ENCODE peak calls at places on chromosomes 16 and 17, in four cellular contexts. One of them, this sample, is unnamed.

GRCh38 chr16:4404247-4404966 is 12.0 kb downstream of the CORO7 start:
- DNase-seq in GM12878: no peak
- DNase-seq in HepG2: peak
- DNase-seq in H1: peak
- DNase-seq in this sample: peak

GRCh38 chr16:14004031-14004718 is 66.9 kb upstream of the MRTFB start:
- DNase-seq in GM12878: no peak
- DNase-seq in HepG2: no peak
- DNase-seq in H1: no peak
- DNase-seq in this sample: no peak

GRCh38 chr17:4199818-4200402 is 56.9 kb downstream of the CYB5D2 start:
- DNase-seq in GM12878: no peak
- DNase-seq in HepG2: peak
- DNase-seq in H1: no peak
- DNase-seq in this sample: peak

GRCh38 chr16:77236063-77236511 is 36.9 kb downstream of the SYCE1L start:
- DNase-seq in GM12878: no peak
- DNase-seq in HepG2: peak
- DNase-seq in H1: peak
- DNase-seq in this sample: peak

GRCh38 chr17:72913315-72913714 is 179.2 kb downstream of the SLC39A11 start:
- DNase-seq in GM12878: no peak
- DNase-seq in HepG2: no peak
- DNase-seq in H1: no peak
- DNase-seq in this sample: no peak

GRCh38 chr16:66510711-66511614 is 39.0 kb downstream of the TK2 start:
- DNase-seq in GM12878: no peak
- DNase-seq in HepG2: no peak
- DNase-seq in H1: no peak
- DNase-seq in this sample: no peak

GRCh38 chr17:13792314-13792713 is 190.6 kb upstream of the HS3ST3A1 start:
- DNase-seq in GM12878: no peak
- DNase-seq in HepG2: no peak
- DNase-seq in H1: no peak
- DNase-seq in this sample: no peak

GRCh38 chr17:42559076-42559475 is 2.9 kb upstream of the COASY start:
- DNase-seq in GM12878: no peak
- DNase-seq in HepG2: no peak
- DNase-seq in H1: no peak
- DNase-seq in this sample: no peak

GRCh38 chr17:19644493-19645210 is 3.9 kb upstream of the ALDH3A2 start:
- DNase-seq in GM12878: no peak
- DNase-seq in HepG2: no peak
- DNase-seq in H1: no peak
- DNase-seq in this sample: no peak

GRCh38 chr16:89101303-89102034 is 7.8 kb downstream of the ACSF3 start:
- DNase-seq in GM12878: no peak
- DNase-seq in HepG2: no peak
- DNase-seq in H1: no peak
- DNase-seq in this sample: no peak

GRCh38 chr16:54143934-54144333 is 142.7 kb downstream of the IRX3 start:
- DNase-seq in GM12878: no peak
- DNase-seq in HepG2: no peak
- DNase-seq in H1: no peak
- DNase-seq in this sample: no peak

GRCh38 chr16:55735120-55735781 is 79.5 kb downstream of the SLC6A2 start:
- DNase-seq in GM12878: no peak
- DNase-seq in HepG2: no peak
- DNase-seq in H1: no peak
- DNase-seq in this sample: no peak

GRCh38 chr17:81053043-81053970 is 18.4 kb downstream of the BAIAP2 start:
- DNase-seq in GM12878: no peak
- DNase-seq in HepG2: no peak
- DNase-seq in H1: no peak
- DNase-seq in this sample: peak

GRCh38 chr16:19410435-19411153 is 7.1 kb upstream of the TMC5 start:
- DNase-seq in GM12878: no peak
- DNase-seq in HepG2: no peak
- DNase-seq in H1: peak
- DNase-seq in this sample: peak

GRCh38 chr17:74042744-74043486 is 160.6 kb upstream of the RPL38 start:
- DNase-seq in GM12878: no peak
- DNase-seq in HepG2: peak
- DNase-seq in H1: no peak
- DNase-seq in this sample: no peak

GRCh38 chr16:53809088-53809951 is 105.4 kb downstream of the FTO start:
- DNase-seq in GM12878: no peak
- DNase-seq in HepG2: no peak
- DNase-seq in H1: no peak
- DNase-seq in this sample: no peak

GRCh38 chr16:55302635-55303034 is 21.4 kb upstream of the IRX6 start:
- DNase-seq in GM12878: no peak
- DNase-seq in HepG2: no peak
- DNase-seq in H1: peak
- DNase-seq in this sample: no peak

GRCh38 chr17:81556175-81556691 is 4.1 kb upstream of the FAAP100 start:
- DNase-seq in GM12878: no peak
- DNase-seq in HepG2: peak
- DNase-seq in H1: no peak
- DNase-seq in this sample: no peak

GRCh38 chr16:30458561-30459394 is 13.1 kb upstream of the SEPHS2 start:
- DNase-seq in GM12878: peak
- DNase-seq in HepG2: peak
- DNase-seq in H1: no peak
- DNase-seq in this sample: no peak

GRCh38 chr17:79023886-79024771 is at the start of gene C1QTNF1:
- DNase-seq in GM12878: no peak
- DNase-seq in HepG2: no peak
- DNase-seq in H1: peak
- DNase-seq in this sample: peak

GRCh38 chr17:7673239-7673638 is 14.1 kb downstream of the TP53 start:
- DNase-seq in GM12878: peak
- DNase-seq in HepG2: peak
- DNase-seq in H1: peak
- DNase-seq in this sample: no peak

GRCh38 chr16:66979011-66979717 is 9.2 kb upstream of the CES4A start:
- DNase-seq in GM12878: no peak
- DNase-seq in HepG2: no peak
- DNase-seq in H1: no peak
- DNase-seq in this sample: no peak

DNA sequence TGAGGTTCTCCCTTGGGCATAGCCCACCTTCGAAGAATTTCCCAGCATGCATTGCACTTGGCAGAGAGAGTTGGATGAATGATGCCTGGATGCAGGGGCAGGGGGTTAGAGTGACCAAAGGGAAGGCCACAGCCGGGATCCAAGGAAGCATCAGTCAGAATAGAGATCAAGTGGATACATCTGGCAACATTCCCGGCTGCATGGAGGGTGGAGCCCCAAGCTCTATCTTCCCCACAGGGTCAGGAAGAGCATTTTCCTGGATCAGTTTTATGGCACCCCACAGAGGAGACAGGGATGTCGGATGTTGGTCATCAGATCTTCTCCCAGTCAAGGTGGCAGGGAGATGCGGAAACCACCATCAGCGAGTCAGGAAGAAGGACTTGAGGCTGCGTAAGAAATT is 13.0 kb downstream of the PIRT start:
- DNase-seq in GM12878: no peak
- DNase-seq in HepG2: no peak
- DNase-seq in H1: no peak
- DNase-seq in this sample: no peak
- TF ChIP-seq TCF12 in GM12878: no peak
- TF ChIP-seq TCF12 in HepG2: no peak
- TF ChIP-seq TCF12 in H1: no peak
- TF ChIP-seq TCF12 in this sample: no peak

DNA sequence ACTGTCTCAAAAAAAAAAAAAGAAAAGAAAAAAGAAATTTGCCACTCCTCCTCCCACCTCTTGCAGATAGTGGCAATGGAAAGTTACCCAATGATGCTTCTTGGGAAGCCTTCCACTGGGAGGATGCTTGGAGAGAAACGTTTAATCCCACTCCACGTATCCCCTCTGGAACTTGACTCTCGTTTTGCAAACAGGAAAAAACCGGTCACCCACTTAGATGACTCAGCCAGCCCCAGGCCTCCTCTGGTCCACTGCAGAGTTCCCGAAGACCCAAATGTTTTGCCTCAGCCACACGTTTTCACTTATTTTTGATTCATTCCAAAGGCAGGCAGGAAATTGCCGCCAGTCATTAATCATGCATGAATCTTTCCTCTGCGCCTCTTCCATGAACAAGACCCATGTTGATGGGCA is 9.3 kb upstream of the TNFRSF17 start:
- DNase-seq in GM12878: no peak
- DNase-seq in HepG2: no peak
- DNase-seq in H1: no peak
- DNase-seq in this sample: no peak
- TF ChIP-seq TCF12 in GM12878: no peak
- TF ChIP-seq TCF12 in HepG2: no peak
- TF ChIP-seq TCF12 in H1: no peak
- TF ChIP-seq TCF12 in this sample: peak

GRCh38 chr16:2054543-2055245 is 6.9 kb downstream of the TSC2 start:
- DNase-seq in GM12878: no peak
- DNase-seq in HepG2: no peak
- DNase-seq in H1: no peak
- DNase-seq in this sample: no peak
- TF ChIP-seq TCF12 in GM12878: no peak
- TF ChIP-seq TCF12 in HepG2: no peak
- TF ChIP-seq TCF12 in H1: no peak
- TF ChIP-seq TCF12 in this sample: no peak

GRCh38 chr17:29168079-29168758 is 12.0 kb downstream of the MYO18A start:
- DNase-seq in GM12878: no peak
- DNase-seq in HepG2: no peak
- DNase-seq in H1: no peak
- DNase-seq in this sample: no peak
- TF ChIP-seq TCF12 in GM12878: no peak
- TF ChIP-seq TCF12 in HepG2: no peak
- TF ChIP-seq TCF12 in H1: no peak
- TF ChIP-seq TCF12 in this sample: no peak

GRCh38 chr17:50101346-50102163 is 6.4 kb downstream of the PDK2 start:
- DNase-seq in GM12878: no peak
- DNase-seq in HepG2: no peak
- DNase-seq in H1: no peak
- DNase-seq in this sample: peak
- TF ChIP-seq TCF12 in GM12878: no peak
- TF ChIP-seq TCF12 in HepG2: no peak
- TF ChIP-seq TCF12 in H1: no peak
- TF ChIP-seq TCF12 in this sample: no peak

DNA sequence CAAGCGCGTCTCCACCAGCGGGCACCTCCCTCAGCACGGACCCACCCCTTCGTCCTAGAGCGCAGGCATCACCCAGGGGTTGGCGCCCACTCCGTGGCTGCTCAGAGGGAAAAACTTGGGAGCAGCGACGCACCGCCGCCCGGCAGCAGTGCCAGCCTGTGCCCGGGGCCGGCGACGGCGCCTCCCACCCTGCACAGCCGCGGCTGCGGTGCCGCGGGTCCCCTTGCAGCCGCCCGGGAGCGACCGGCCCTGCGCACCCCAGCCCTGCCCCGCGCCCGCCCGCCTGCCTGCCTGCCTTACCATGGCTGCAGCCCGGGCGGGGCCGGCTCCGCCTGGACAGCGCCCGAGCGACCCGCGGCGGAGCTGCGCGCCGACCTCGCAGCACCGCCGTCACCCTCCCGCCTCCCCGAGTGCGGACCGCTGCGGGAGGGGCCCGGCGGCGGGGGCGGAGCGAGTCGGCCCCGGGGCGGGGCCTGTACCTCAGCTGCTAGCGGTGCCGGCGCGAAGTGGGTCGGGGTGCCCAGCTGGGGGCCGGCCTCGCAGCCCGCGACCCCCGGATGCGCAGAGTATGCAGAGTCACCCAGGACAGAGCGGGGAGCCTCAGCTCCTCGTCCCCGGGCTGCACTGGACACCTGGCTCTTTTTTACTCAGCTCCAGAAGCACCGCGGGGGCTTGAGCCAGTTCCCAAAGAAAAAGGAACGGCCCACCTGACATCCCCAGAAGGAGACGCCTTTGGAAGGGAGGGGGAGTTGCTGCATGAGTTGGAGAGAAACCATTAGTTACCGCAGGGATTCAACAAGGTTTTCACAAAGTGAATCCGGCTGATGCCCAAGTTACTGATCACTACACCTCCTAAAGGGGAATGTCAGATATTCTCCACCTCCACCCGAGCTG is 17.5 kb upstream of the MTMR4 start:
- DNase-seq in GM12878: no peak
- DNase-seq in HepG2: no peak
- DNase-seq in H1: peak
- DNase-seq in this sample: peak
- TF ChIP-seq TCF12 in GM12878: no peak
- TF ChIP-seq TCF12 in HepG2: no peak
- TF ChIP-seq TCF12 in H1: no peak
- TF ChIP-seq TCF12 in this sample: no peak

GRCh38 chr17:31486351-31487062 is 95.0 kb downstream of the RAB11FIP4 start:
- DNase-seq in GM12878: no peak
- DNase-seq in HepG2: no peak
- DNase-seq in H1: no peak
- DNase-seq in this sample: no peak

GRCh38 chr17:31487648-31488263 is 96.3 kb downstream of the RAB11FIP4 start:
- DNase-seq in GM12878: no peak
- DNase-seq in HepG2: peak
- DNase-seq in H1: peak
- DNase-seq in this sample: peak

GRCh38 chr17:31488264-31488981 is 96.9 kb downstream of the RAB11FIP4 start:
- DNase-seq in GM12878: no peak
- DNase-seq in HepG2: no peak
- DNase-seq in H1: no peak
- DNase-seq in this sample: peak

GRCh38 chr17:31488982-31489294 is 97.5 kb downstream of the RAB11FIP4 start:
- DNase-seq in GM12878: no peak
- DNase-seq in HepG2: no peak
- DNase-seq in H1: no peak
- DNase-seq in this sample: no peak

DNA sequence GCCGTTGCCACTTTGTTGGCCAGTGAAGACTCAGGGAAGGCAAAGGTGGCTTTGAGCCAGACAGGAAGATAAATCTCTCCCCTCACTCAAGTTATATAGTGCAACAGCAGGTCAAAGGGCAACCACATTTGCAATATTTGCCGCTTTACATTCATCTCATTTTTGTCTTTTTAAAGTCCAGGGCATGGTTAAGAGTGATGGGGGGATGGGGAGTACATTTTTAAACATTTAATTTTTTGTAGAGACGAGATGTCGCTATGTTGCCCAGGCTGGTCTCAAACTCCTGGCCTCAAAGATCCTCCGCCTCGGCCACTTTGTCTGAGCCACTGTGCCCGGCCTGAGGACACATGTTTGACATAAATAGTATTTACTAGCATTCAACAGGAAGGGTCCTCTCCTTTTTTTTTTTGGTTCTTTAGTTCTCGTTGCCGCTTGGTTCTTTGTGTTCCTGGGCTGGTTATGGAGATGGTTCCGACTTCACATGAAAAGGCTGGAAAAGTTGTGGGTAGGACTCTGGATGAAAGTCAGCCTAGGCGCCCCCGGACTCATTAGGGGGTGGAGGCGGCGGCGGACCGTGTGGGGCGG is 95.7 kb downstream of the RAB11FIP4 start:
- DNase-seq in GM12878: no peak
- DNase-seq in HepG2: peak
- DNase-seq in H1: no peak
- DNase-seq in this sample: no peak
- TF ChIP-seq TCF12 in GM12878: no peak
- TF ChIP-seq TCF12 in HepG2: peak
- TF ChIP-seq TCF12 in H1: no peak
- TF ChIP-seq TCF12 in this sample: no peak